ENCODE peak calls at places on chromosomes 12 and 14, in four cellular contexts. One of them, this sample, is unnamed.

GRCh38 chr14:100056964-100057817 is 8.0 kb upstream of the EVL start:
- DNase-seq in fibroblast of lung: peak; percentile 39
- DNase-seq in endothelial cell of umbilical vein: peak; percentile 39
- DNase-seq in neural progenitor cell: no peak
- DNase-seq in this sample: no peak

GRCh38 chr14:77301103-77301502 is 19.6 kb downstream of the POMT2 start:
- DNase-seq in fibroblast of lung: peak; percentile 89
- DNase-seq in endothelial cell of umbilical vein: peak; percentile 74
- DNase-seq in neural progenitor cell: peak; percentile 84
- DNase-seq in this sample: peak; percentile 94

GRCh38 chr12:116662612-116663144 is 75.2 kb downstream of the SPRING1 start:
- DNase-seq in fibroblast of lung: peak; percentile 47
- DNase-seq in endothelial cell of umbilical vein: no peak
- DNase-seq in neural progenitor cell: peak; percentile 80
- DNase-seq in this sample: no peak

GRCh38 chr12:124919646-124920352 is 5.3 kb upstream of the UBC start:
- DNase-seq in fibroblast of lung: peak; percentile 33
- DNase-seq in endothelial cell of umbilical vein: peak; percentile 43
- DNase-seq in neural progenitor cell: peak; percentile 30
- DNase-seq in this sample: peak; percentile 82

GRCh38 chr14:36952702-36953101 is 219.7 kb downstream of the SLC25A21 start:
- DNase-seq in fibroblast of lung: no peak
- DNase-seq in endothelial cell of umbilical vein: no peak
- DNase-seq in neural progenitor cell: no peak
- DNase-seq in this sample: no peak

GRCh38 chr12:3655331-3655900 is 97.5 kb downstream of the CRACR2A start:
- DNase-seq in fibroblast of lung: peak; percentile 3
- DNase-seq in endothelial cell of umbilical vein: peak; percentile 4
- DNase-seq in neural progenitor cell: peak; percentile 57
- DNase-seq in this sample: peak; percentile 66

GRCh38 chr14:31926123-31926522 is 151.0 kb upstream of the ARHGAP5 start:
- DNase-seq in fibroblast of lung: peak; percentile 65
- DNase-seq in endothelial cell of umbilical vein: peak; percentile 60
- DNase-seq in neural progenitor cell: peak; percentile 70
- DNase-seq in this sample: peak; percentile 83

GRCh38 chr12:3251691-3252090 is 174.5 kb downstream of the TSPAN9 start:
- DNase-seq in fibroblast of lung: no peak
- DNase-seq in endothelial cell of umbilical vein: no peak
- DNase-seq in neural progenitor cell: no peak
- DNase-seq in this sample: no peak

GRCh38 chr12:51000245-51000644 is 25.9 kb downstream of the SLC11A2 start:
- DNase-seq in fibroblast of lung: no peak
- DNase-seq in endothelial cell of umbilical vein: no peak
- DNase-seq in neural progenitor cell: no peak
- DNase-seq in this sample: no peak

GRCh38 chr12:38586652-38587219 is 270.2 kb downstream of the ALG10B start:
- DNase-seq in fibroblast of lung: no peak
- DNase-seq in endothelial cell of umbilical vein: no peak
- DNase-seq in neural progenitor cell: no peak
- DNase-seq in this sample: no peak

GRCh38 chr12:114407566-114408411 is 1.8 kb upstream of the TBX5 start:
- DNase-seq in fibroblast of lung: peak; percentile 87
- DNase-seq in endothelial cell of umbilical vein: no peak
- DNase-seq in neural progenitor cell: no peak
- DNase-seq in this sample: no peak

GRCh38 chr14:101226603-101227425 is 323.3 kb upstream of the RTL1 start:
- DNase-seq in fibroblast of lung: no peak
- DNase-seq in endothelial cell of umbilical vein: no peak
- DNase-seq in neural progenitor cell: no peak
- DNase-seq in this sample: no peak

DNA sequence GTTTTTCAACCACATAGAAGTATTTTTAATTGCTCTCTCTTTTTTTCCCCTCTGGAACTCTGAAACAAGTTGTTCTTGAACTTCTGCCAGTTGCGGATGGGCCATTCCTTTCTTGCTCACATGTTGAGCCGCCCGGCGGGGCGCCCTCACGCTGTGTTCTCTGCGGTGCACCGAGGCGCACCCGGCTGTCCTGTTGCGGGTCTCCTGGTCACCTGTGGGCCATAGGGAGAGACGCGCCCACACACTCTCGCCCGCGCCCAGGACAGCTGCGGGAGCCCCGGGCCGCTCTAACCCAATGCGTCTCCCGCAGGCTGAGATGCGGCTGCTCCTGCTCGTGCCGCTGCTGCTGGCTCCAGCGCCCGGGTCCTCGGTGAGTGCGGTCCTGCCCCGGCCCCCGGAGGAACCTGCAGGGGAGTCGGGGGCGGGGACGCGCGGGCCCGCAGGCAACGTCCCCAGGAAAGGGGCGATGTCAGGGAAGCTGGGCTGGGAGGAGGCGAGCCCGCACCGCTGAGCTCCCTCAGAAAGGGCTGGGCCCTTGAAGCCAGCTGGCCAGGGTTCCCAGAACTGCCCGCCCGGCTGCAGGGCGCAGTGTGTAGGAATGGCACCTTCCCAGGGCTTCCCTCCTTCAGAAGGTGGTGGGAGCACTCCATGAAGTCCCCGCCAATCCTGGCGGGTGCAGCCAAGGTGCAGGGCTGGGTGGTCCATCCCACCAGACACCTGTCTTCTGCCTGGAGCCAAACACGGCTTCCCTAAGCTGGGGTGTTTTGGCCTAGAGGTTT is 2.3 kb downstream of the PAPLN start:
- DNase-seq in fibroblast of lung: peak; percentile 72
- DNase-seq in endothelial cell of umbilical vein: peak; percentile 61
- DNase-seq in neural progenitor cell: peak; percentile 67
- DNase-seq in this sample: no peak
- H3K27me3 ChIP-seq in fibroblast of lung: peaks cover 21% of the 10 kb centered on the region
- H3K27me3 ChIP-seq in endothelial cell of umbilical vein: peaks cover 5% of the 10 kb centered on the region
- H3K27me3 ChIP-seq in neural progenitor cell: peaks cover 46% of the 10 kb centered on the region
- H3K27me3 ChIP-seq in this sample: no peaks in the 10 kb centered on the region

DNA sequence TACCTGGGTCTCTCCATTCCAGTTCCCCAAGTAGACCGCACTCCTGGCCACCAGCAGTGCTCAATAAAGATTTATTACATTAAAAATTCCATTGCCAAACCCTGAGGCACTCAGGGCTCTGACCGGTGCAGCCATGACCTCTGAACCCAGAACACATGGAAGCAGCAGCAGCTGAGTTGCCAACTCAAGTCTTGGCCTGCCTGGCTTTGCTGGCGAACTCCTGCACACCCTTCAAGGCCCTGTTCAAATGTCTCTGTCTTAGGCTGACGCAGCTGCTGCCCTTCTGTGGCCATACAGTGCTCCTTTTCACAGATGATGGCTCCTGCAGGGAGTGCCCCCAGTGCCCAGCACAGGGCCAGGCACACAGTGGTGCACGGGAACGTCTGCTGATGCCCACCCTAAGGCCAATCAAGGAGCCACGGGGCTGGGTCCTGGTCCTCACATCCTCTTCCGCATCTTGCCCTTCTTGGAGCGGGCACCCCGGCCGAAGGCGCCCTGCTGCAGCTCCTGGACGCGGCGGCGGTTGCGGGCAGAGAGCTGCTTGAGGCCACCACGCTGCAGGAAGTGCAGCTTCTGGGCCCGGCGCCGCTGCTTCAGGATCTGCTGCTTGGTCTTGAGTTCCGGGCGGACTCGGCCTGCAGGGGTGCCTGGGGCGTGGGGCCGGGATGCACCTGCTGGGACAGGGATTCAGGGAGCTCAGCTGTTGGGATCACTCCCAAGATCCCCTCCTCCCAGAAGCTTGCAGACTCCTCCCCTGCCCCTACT is 9.1 kb downstream of the CFAP73 start:
- DNase-seq in fibroblast of lung: no peak
- DNase-seq in endothelial cell of umbilical vein: no peak
- DNase-seq in neural progenitor cell: no peak
- DNase-seq in this sample: no peak
- H3K9ac ChIP-seq in fibroblast of lung: no peak overlapping the region
- H3K9ac ChIP-seq in endothelial cell of umbilical vein: no peak overlapping the region
- H3K9ac ChIP-seq in neural progenitor cell: no peak overlapping the region
- H3K9ac ChIP-seq in this sample: no peak overlapping the region

GRCh38 chr12:69329669-69330428 is 18.3 kb upstream of the LYZ start:
- DNase-seq in fibroblast of lung: no peak
- DNase-seq in endothelial cell of umbilical vein: no peak
- DNase-seq in neural progenitor cell: no peak
- DNase-seq in this sample: no peak

GRCh38 chr12:69330475-69331473 is 17.4 kb upstream of the LYZ start:
- DNase-seq in fibroblast of lung: peak; percentile 11
- DNase-seq in endothelial cell of umbilical vein: peak; percentile 22
- DNase-seq in neural progenitor cell: peak; percentile 46
- DNase-seq in this sample: peak; percentile 68

GRCh38 chr12:69321356-69321755 is 26.8 kb upstream of the LYZ start:
- DNase-seq in fibroblast of lung: no peak
- DNase-seq in endothelial cell of umbilical vein: no peak
- DNase-seq in neural progenitor cell: no peak
- DNase-seq in this sample: peak; percentile 61

DNA sequence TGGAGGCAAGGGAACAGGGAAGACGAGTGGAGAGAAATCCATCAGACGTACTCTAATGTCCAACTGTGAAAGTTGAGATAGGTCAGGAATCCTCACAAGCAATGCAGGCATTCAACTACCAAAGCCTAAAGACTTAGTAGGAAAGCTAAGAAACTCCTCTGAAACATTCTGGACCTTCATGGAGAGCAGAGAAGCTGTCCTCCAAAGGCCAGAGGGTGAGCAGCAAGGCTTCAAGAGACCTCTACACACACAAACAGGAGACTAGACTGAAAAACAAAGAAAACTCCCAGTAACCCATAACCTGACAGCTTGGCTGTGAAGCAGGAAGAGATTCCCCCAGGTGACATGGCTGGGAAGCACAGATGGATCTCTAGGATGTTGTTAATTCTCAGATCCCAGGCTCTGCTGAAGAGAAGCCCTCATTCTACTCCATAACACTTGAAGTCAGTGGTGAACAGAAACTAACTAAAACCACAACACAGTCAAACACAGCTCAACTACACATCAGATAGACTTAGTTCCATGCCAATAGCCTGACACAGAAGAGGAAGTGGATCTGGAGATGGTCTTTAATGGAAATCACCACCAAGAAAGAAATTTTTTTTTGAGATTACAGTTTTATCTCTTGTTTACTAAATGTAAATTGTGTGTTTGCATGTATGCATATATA is 23.2 kb upstream of the LYZ start:
- DNase-seq in fibroblast of lung: no peak
- DNase-seq in endothelial cell of umbilical vein: no peak
- DNase-seq in neural progenitor cell: no peak
- DNase-seq in this sample: no peak
- H3K27me3 ChIP-seq in fibroblast of lung: peaks cover 16% of the 10 kb centered on the region
- H3K27me3 ChIP-seq in endothelial cell of umbilical vein: peaks cover 15% of the 10 kb centered on the region
- H3K27me3 ChIP-seq in neural progenitor cell: no peaks in the 10 kb centered on the region
- H3K27me3 ChIP-seq in this sample: no peaks in the 10 kb centered on the region

DNA sequence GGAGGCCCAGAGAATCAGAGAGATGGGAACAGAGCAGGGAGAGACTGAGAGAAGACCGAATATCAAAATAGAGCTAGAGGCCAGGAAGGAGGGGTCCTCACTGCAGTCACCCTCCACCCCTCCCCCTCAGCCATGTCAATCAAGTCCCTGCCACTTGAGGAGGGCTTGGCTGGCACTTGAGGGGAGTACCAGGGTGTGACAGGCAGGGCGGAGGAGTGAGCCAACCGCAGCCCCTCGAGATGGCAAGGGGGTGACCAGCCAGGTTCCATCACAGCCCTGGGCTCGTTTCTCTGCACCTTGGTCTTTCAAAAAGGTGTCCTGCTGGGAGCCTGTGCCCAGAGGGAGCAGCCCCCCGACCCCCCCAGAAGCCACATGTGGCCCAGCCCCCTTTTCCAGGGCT is 4.2 kb downstream of the AQP5 start:
- DNase-seq in fibroblast of lung: no peak
- DNase-seq in endothelial cell of umbilical vein: no peak
- DNase-seq in neural progenitor cell: no peak
- DNase-seq in this sample: peak; percentile 79
- H3K9ac ChIP-seq in fibroblast of lung: no peak overlapping the region
- H3K9ac ChIP-seq in endothelial cell of umbilical vein: no peak overlapping the region
- H3K9ac ChIP-seq in neural progenitor cell: no peak overlapping the region
- H3K9ac ChIP-seq in this sample: peak overlapping the region; percentile 90

DNA sequence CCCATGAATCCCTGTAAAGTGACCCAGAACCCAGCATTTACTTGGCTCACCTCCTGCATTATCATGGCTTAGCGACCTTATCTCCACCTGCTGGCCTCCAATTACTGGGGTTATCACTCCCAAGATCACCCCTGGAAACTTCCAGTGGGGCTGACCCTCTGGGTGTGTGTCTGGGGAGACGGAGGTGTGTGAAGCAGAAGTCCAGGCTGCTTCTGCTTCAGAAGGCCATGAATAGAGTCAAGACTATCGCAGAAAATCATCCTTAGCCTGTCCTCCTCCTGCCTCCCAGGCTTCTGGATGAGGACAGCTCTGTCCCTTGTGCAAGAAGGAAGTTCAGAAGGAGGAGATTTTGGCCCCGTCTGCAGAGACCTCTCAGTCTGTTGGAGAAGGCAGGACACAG is 408 bp upstream of the KRT72 start:
- DNase-seq in fibroblast of lung: no peak
- DNase-seq in endothelial cell of umbilical vein: no peak
- DNase-seq in neural progenitor cell: no peak
- DNase-seq in this sample: no peak
- H3K27me3 ChIP-seq in fibroblast of lung: peaks cover 15% of the 10 kb centered on the region
- H3K27me3 ChIP-seq in endothelial cell of umbilical vein: peaks cover 20% of the 10 kb centered on the region
- H3K27me3 ChIP-seq in neural progenitor cell: peaks cover 25% of the 10 kb centered on the region
- H3K27me3 ChIP-seq in this sample: no peaks in the 10 kb centered on the region

GRCh38 chr14:50231475-50232275 is at the start of gene SOS2:
- DNase-seq in fibroblast of lung: peak; percentile 80
- DNase-seq in endothelial cell of umbilical vein: peak; percentile 91
- DNase-seq in neural progenitor cell: peak; percentile 97
- DNase-seq in this sample: peak; percentile 96

GRCh38 chr14:50232276-50232642 is 881 bp upstream of the SOS2 start:
- DNase-seq in fibroblast of lung: no peak
- DNase-seq in endothelial cell of umbilical vein: no peak
- DNase-seq in neural progenitor cell: no peak
- DNase-seq in this sample: no peak

GRCh38 chr14:50228313-50228712 is 3.1 kb downstream of the SOS2 start:
- DNase-seq in fibroblast of lung: no peak
- DNase-seq in endothelial cell of umbilical vein: no peak
- DNase-seq in neural progenitor cell: no peak
- DNase-seq in this sample: no peak

GRCh38 chr14:50230601-50231474 is 540 bp downstream of the SOS2 start:
- DNase-seq in fibroblast of lung: peak; percentile 77
- DNase-seq in endothelial cell of umbilical vein: peak; percentile 75
- DNase-seq in neural progenitor cell: peak; percentile 26
- DNase-seq in this sample: peak; percentile 86

GRCh38 chr14:50229646-50230045 is 1.7 kb downstream of the SOS2 start:
- DNase-seq in fibroblast of lung: no peak
- DNase-seq in endothelial cell of umbilical vein: no peak
- DNase-seq in neural progenitor cell: no peak
- DNase-seq in this sample: peak; percentile 61
- H3K9ac ChIP-seq in fibroblast of lung: no peak overlapping the region
- H3K9ac ChIP-seq in endothelial cell of umbilical vein: no peak overlapping the region
- H3K9ac ChIP-seq in neural progenitor cell: no peak overlapping the region
- H3K9ac ChIP-seq in this sample: peak overlapping the region; percentile 77